ENCODE peak calls at places on chromosomes 16 and 17, in seven cellular contexts. O is K562, Z is SK-N-SH, J is HCT116, W is H1, K is HepG2, Q is GM12878. H is an unnamed sample.
A peak's percentile ranks its signal among the peaks of the same experiment; 100 is the strongest.

GRCh38 chr16:27446721-27447120 is 44.7 kb downstream of the IL21R start:
- DNase-seq in J (no peak), Z (no peak), K (no peak), O (no peak), Q (no peak), W (no peak), H (no peak)

GRCh38 chr16:57938936-57939871 is 31.7 kb downstream of the CNGB1 start:
- DNase-seq in W (no peak), Q (no peak), Z (no peak), K (peak; percentile 22), O (no peak), J (peak; percentile 13), H (peak; percentile 32)

GRCh38 chr16:6663668-6664067 is 669.0 kb upstream of the RBFOX1 start:
- DNase-seq in Q (no peak), J (no peak), Z (no peak), W (no peak), O (no peak), K (no peak), H (no peak)

GRCh38 chr17:59093702-59094231 is 12.9 kb downstream of the TRIM37 start:
- DNase-seq in O (no peak), Q (no peak), Z (no peak), W (no peak), J (no peak), K (peak; percentile 15), H (no peak)

GRCh38 chr17:73360961-73361761 is 49.4 kb upstream of the CDC42EP4 start:
- DNase-seq in K (no peak), Z (no peak), J (no peak), O (no peak), W (no peak), Q (no peak), H (no peak)

GRCh38 chr17:43679401-43679800 is 17.7 kb upstream of the MEOX1 start:
- DNase-seq in O (no peak), W (no peak), Q (no peak), J (no peak), K (no peak), Z (no peak), H (no peak)

GRCh38 chr16:9334091-9334490 is 242.6 kb downstream of the HAPSTR1 start:
- DNase-seq in W (no peak), O (no peak), Q (no peak), Z (peak; percentile 10), K (no peak), J (no peak), H (no peak)

GRCh38 chr17:29572691-29573557 is 4.4 kb downstream of the TP53I13 start:
- DNase-seq in W (no peak), K (no peak), O (peak; percentile 64), Q (no peak), J (no peak), Z (peak; percentile 89), H (no peak)

GRCh38 chr17:39553326-39553945 is 54.3 kb downstream of the NEUROD2 start:
- DNase-seq in O (no peak), W (no peak), J (no peak), Z (no peak), K (no peak), Q (no peak), H (no peak)

GRCh38 chr17:28706471-28707338 is 5.0 kb downstream of the PROCA1 start:
- DNase-seq in Q (no peak), J (no peak), W (no peak), K (no peak), O (no peak), Z (peak; percentile 80), H (no peak)

GRCh38 chr17:40103082-40103741 is 2.8 kb upstream of the NR1D1 start:
- DNase-seq in O (no peak), Q (no peak), K (no peak), Z (no peak), W (no peak), J (no peak), H (no peak)

GRCh38 chr17:44549736-44550135 is 7.5 kb upstream of the FZD2 start:
- DNase-seq in J (no peak), O (no peak), K (no peak), W (no peak), Q (no peak), Z (no peak), H (no peak)

GRCh38 chr16:22924492-22924891 is 110.5 kb downstream of the HS3ST2 start:
- DNase-seq in J (no peak), Q (no peak), Z (no peak), W (no peak), K (no peak), O (no peak), H (no peak)

GRCh38 chr17:64781394-64781793 is 119.3 kb upstream of the SMURF2 start:
- DNase-seq in K (no peak), J (no peak), O (no peak), Z (peak; percentile 62), Q (no peak), W (no peak), H (no peak)

GRCh38 chr17:72334205-72334604 is 213.4 kb downstream of the SOX9 start:
- DNase-seq in Z (no peak), J (no peak), Q (no peak), K (no peak), O (no peak), W (no peak), H (no peak)

GRCh38 chr16:3575491-3575890 is 1.7 kb downstream of the NLRC3 start:
- DNase-seq in K (no peak), J (no peak), O (no peak), Z (no peak), Q (no peak), W (no peak), H (no peak)

GRCh38 chr16:9007177-9007794 is 43.6 kb upstream of the USP7 start:
- DNase-seq in K (no peak), W (no peak), O (peak; percentile 59), J (no peak), Q (no peak), Z (no peak), H (no peak)

GRCh38 chr17:66405836-66406679 is 103.6 kb downstream of the PRKCA start:
- DNase-seq in Q (no peak), J (no peak), W (no peak), O (no peak), K (no peak), Z (peak; percentile 64), H (no peak)

GRCh38 chr16:67562918-67563707 is 787 bp downstream of the CTCF start:
- DNase-seq in Z (peak; percentile 76), K (peak; percentile 40), W (no peak), Q (no peak), J (peak; percentile 24), O (peak; percentile 59), H (no peak)

GRCh38 chr17:40093580-40094201 is 6.7 kb downstream of the NR1D1 start:
- DNase-seq in O (no peak), K (no peak), J (no peak), Q (no peak), W (no peak), Z (no peak), H (no peak)

GRCh38 chr17:56641894-56642293 is 48.4 kb downstream of the NOG start:
- DNase-seq in W (no peak), J (no peak), O (no peak), K (no peak), Q (no peak), Z (no peak), H (no peak)

GRCh38 chr16:17072104-17072503 is 398.7 kb downstream of the XYLT1 start:
- DNase-seq in Q (no peak), Z (no peak), O (no peak), J (no peak), K (no peak), W (no peak), H (no peak)

GRCh38 chr17:74137416-74137815 is 66.1 kb upstream of the RPL38 start:
- DNase-seq in K (no peak), J (no peak), Z (no peak), O (no peak), Q (no peak), W (no peak), H (peak; percentile 65)

GRCh38 chr16:54870151-54870550 is 60.5 kb upstream of the IRX5 start:
- DNase-seq in Q (no peak), K (no peak), J (no peak), O (no peak), W (no peak), Z (no peak), H (no peak)

GRCh38 chr17:62093188-62094155 is 28.4 kb upstream of the MED13 start:
- DNase-seq in Z (peak; percentile 59), K (peak; percentile 36), J (peak; percentile 90), Q (peak; percentile 90), W (no peak), O (no peak), H (no peak)

DNA sequence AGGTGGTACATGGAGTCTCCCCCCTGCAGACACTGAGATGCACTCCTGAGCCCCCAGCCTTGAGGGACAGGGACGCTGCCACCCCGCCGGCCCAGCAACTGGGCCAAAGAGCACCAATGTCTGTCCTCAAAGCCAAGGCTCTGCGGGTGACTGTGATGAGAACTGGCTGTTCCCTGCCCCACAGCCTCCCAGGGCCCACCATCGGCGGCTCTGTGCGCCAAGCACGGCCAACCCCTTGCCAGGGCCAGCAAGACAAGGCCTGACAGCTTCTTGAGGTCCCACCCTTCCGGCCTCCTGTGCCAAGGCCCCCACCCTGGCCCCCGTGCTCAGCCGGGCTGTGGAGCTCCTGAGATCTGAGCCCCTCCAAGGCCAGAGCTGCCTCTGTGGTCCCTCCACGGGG is 34.2 kb upstream of the PABPN1L start:
- DNase-seq in O (no peak), J (no peak), Q (no peak), K (no peak), Z (no peak), W (no peak), H (no peak)
- TF ChIP-seq JUND in O (no peak), J (no peak), Q (no peak), K (no peak), Z (no peak), W (no peak), H (no peak)

GRCh38 chr17:41518789-41519449 is at the start of gene KRT15:
- DNase-seq in W (no peak), O (no peak), K (no peak), Z (no peak), J (no peak), Q (no peak), H (no peak)
- TF ChIP-seq JUND in W (no peak), O (no peak), K (no peak), Z (no peak), J (no peak), Q (no peak), H (peak; percentile 25)

GRCh38 chr17:51601622-51602261 is 341.4 kb downstream of the UTP18 start:
- DNase-seq in J (no peak), O (no peak), K (no peak), W (no peak), Q (no peak), Z (no peak), H (no peak)
- TF ChIP-seq JUND in J (no peak), O (no peak), K (no peak), W (no peak), Q (no peak), Z (no peak), H (no peak)

GRCh38 chr16:589658-590159 is at the start of gene RAB40C:
- DNase-seq in O (peak; percentile 98), J (peak; percentile 85), Q (peak; percentile 82), W (peak; percentile 91), Z (peak; percentile 99), K (peak; percentile 93), H (peak; percentile 93)

GRCh38 chr16:588889-589657 is 793 bp upstream of the RAB40C start:
- DNase-seq in O (peak; percentile 95), Q (peak; percentile 75), J (peak; percentile 75), Z (peak; percentile 93), K (peak; percentile 89), W (peak; percentile 73), H (peak; percentile 96)

GRCh38 chr16:590165-590874 is 454 bp downstream of the RAB40C start:
- DNase-seq in O (peak; percentile 31), Q (no peak), J (no peak), K (no peak), Z (peak; percentile 67), W (no peak), H (no peak)

GRCh38 chr16:586645-587590 is 2.9 kb upstream of the RAB40C start:
- DNase-seq in J (no peak), O (no peak), Z (no peak), W (no peak), Q (no peak), K (no peak), H (no peak)

GRCh38 chr16:588639-588888 is 1.3 kb upstream of the RAB40C start:
- DNase-seq in J (no peak), K (no peak), W (no peak), Q (no peak), Z (peak; percentile 58), O (no peak), H (no peak)
- TF ChIP-seq JUND in J (no peak), K (no peak), W (no peak), Q (no peak), Z (no peak), O (no peak), H (no peak)